ENCODE peak calls at places on chromosomes 4 and X, in eight cellular contexts. E, Y, A, R, S, L, D and O are unnamed samples. For H3K4me1, the result is how much of the 10 kb centered on the place peaks cover.

GRCh38 chrX:40111868-40112267 is 14.1 kb upstream of the BCOR start:
- DNase-seq in L (no peak), R (no peak), S (no peak), D (no peak), A (no peak), Y (no peak), E (no peak), O (no peak)

GRCh38 chr4:143035661-143036060 is 149.1 kb upstream of the USP38 start:
- DNase-seq in Y (no peak), D (no peak), A (no peak), L (no peak), R (no peak), E (no peak), S (no peak), O (no peak)

GRCh38 chrX:54066841-54067240 is 22.6 kb upstream of the PHF8 start:
- DNase-seq in R (no peak), D (no peak), E (no peak), Y (no peak), S (no peak), L (no peak), A (no peak), O (no peak)

GRCh38 chrX:10326578-10326977 is 169.8 kb downstream of the CLCN4 start:
- DNase-seq in R (no peak), D (peak), L (no peak), Y (no peak), E (no peak), A (peak), S (peak), O (no peak)

GRCh38 chrX:13092455-13092941 is 48.1 kb upstream of the FAM9C start:
- DNase-seq in A (no peak), D (no peak), R (peak), E (no peak), Y (peak), L (peak), S (no peak), O (no peak)

GRCh38 chr4:178148106-178148505 is 705.9 kb upstream of the AGA start:
- DNase-seq in D (no peak), L (no peak), S (no peak), A (no peak), R (no peak), Y (no peak), E (no peak), O (no peak)

GRCh38 chr4:143355540-143356217 is 19.0 kb downstream of the GAB1 start:
- DNase-seq in A (no peak), Y (no peak), L (no peak), D (peak), R (no peak), S (no peak), E (no peak), O (no peak)

GRCh38 chrX:118355225-118355920 is 9.5 kb downstream of the WDR44 start:
- DNase-seq in A (no peak), R (no peak), L (no peak), E (no peak), Y (no peak), S (no peak), D (no peak), O (no peak)

GRCh38 chr4:82491251-82491960 is 61.0 kb downstream of the ENOPH1 start:
- DNase-seq in D (no peak), S (no peak), R (no peak), L (no peak), Y (no peak), A (no peak), E (no peak), O (no peak)

GRCh38 chr4:151948351-151949016 is 187.7 kb upstream of the GATB start:
- DNase-seq in D (no peak), E (no peak), Y (no peak), S (no peak), L (no peak), A (no peak), R (no peak), O (no peak)

GRCh38 chr4:156615066-156615514 is 356.5 kb downstream of the PDGFC start:
- DNase-seq in Y (no peak), R (no peak), D (no peak), L (no peak), E (no peak), S (no peak), A (no peak), O (no peak)

GRCh38 chr4:112847045-112847444 is 202.4 kb upstream of the ANK2 start:
- DNase-seq in E (no peak), Y (no peak), D (no peak), S (no peak), A (no peak), L (no peak), R (no peak), O (no peak)

GRCh38 chrX:27555514-27555913 is 34.6 kb upstream of the DCAF8L2 start:
- DNase-seq in L (no peak), S (no peak), Y (no peak), R (no peak), A (no peak), D (peak), E (no peak), O (no peak)

GRCh38 chrX:123626962-123627361 is 105.9 kb downstream of the THOC2 start:
- DNase-seq in S (no peak), A (no peak), L (no peak), D (no peak), Y (no peak), E (no peak), R (no peak), O (no peak)

GRCh38 chr4:119725688-119726330 is 97.2 kb upstream of the PDE5A start:
- DNase-seq in D (no peak), R (no peak), E (no peak), L (no peak), S (no peak), A (no peak), Y (no peak), O (no peak)

GRCh38 chrX:155027509-155028066 is 944 bp downstream of the FUNDC2 start:
- DNase-seq in L (no peak), R (no peak), A (peak), D (peak), S (peak), Y (no peak), E (no peak), O (no peak)

GRCh38 chr4:37798616-37799015 is 27.9 kb upstream of the PGM2 start:
- DNase-seq in E (no peak), L (no peak), S (no peak), R (no peak), Y (no peak), D (no peak), A (no peak), O (no peak)

GRCh38 chr4:150477869-150478268 is 104.1 kb upstream of the MAB21L2 start:
- DNase-seq in Y (no peak), E (no peak), S (no peak), D (no peak), L (no peak), R (no peak), A (no peak), O (no peak)

GRCh38 chr4:70711599-70711998 is 10.2 kb upstream of the RUFY3 start:
- DNase-seq in E (no peak), L (no peak), Y (no peak), S (no peak), D (no peak), A (no peak), R (no peak), O (no peak)

GRCh38 chr4:128776794-128777216 is 32.7 kb upstream of the JADE1 start:
- DNase-seq in L (peak), A (no peak), Y (no peak), S (no peak), D (no peak), R (no peak), E (peak), O (no peak)

GRCh38 chrX:13659057-13659456 is 6.1 kb downstream of the TCEANC start:
- DNase-seq in S (no peak), A (no peak), D (peak), Y (no peak), R (no peak), L (no peak), E (no peak), O (no peak)

GRCh38 chr4:115325836-115326235 is 212.4 kb upstream of the NDST4 start:
- DNase-seq in R (no peak), L (no peak), Y (no peak), E (no peak), D (no peak), A (no peak), S (no peak), O (no peak)

GRCh38 chrX:100673397-100673953 is 29.5 kb downstream of the SRPX2 start:
- DNase-seq in R (no peak), D (no peak), E (no peak), S (no peak), Y (no peak), L (no peak), A (no peak), O (no peak)

GRCh38 chr4:114464873-114465272 is 133.7 kb upstream of the UGT8 start:
- DNase-seq in Y (no peak), R (no peak), A (no peak), E (no peak), S (no peak), L (no peak), D (no peak), O (no peak)

GRCh38 chr4:52914051-52914605 is 52.0 kb downstream of the RASL11B start:
- DNase-seq in L (no peak), Y (no peak), R (no peak), S (no peak), D (no peak), A (no peak), E (no peak), O (no peak)

GRCh38 chrX:19846995-19847790 is 40.2 kb downstream of the SH3KBP1 start:
- DNase-seq in L (no peak), R (no peak), D (no peak), Y (no peak), A (no peak), E (no peak), S (peak), O (no peak)

GRCh38 chr4:105350859-105351494 is 122.9 kb downstream of the PPA2 start:
- DNase-seq in S (no peak), Y (no peak), E (no peak), R (no peak), A (no peak), L (no peak), D (no peak), O (no peak)

GRCh38 chrX:84362184-84362838 is 139.9 kb downstream of the HDX start:
- DNase-seq in D (no peak), R (no peak), Y (no peak), L (no peak), E (no peak), S (no peak), A (no peak), O (no peak)

GRCh38 chrX:8738588-8739189 is 6.8 kb upstream of the ANOS1 start:
- DNase-seq in Y (no peak), R (no peak), E (peak), S (no peak), A (no peak), D (peak), L (no peak), O (peak)

GRCh38 chr4:180281726-180282125 is 1961.5 kb upstream of the TENM3 start:
- DNase-seq in R (no peak), Y (no peak), S (no peak), D (no peak), E (no peak), L (no peak), A (no peak), O (no peak)
- H3K4me1 ChIP-seq in R (under half), Y (under half), S (under half), D (under half), E (under half), L (under half), A (under half), O (under half)

GRCh38 chr4:54902976-54903375 is 222.4 kb downstream of the KDR start:
- DNase-seq in A (no peak), D (no peak), L (no peak), S (no peak), Y (no peak), R (no peak), E (no peak), O (no peak)
- H3K4me1 ChIP-seq in A (under half), D (under half), L (under half), S (under half), Y (under half), R (under half), E (under half), O (under half)

GRCh38 chrX:114582698-114583395 is 1.0 kb upstream of the HTR2C start:
- DNase-seq in Y (no peak), L (no peak), S (no peak), D (no peak), R (no peak), E (no peak), A (no peak), O (no peak)
- H3K4me1 ChIP-seq in Y (under half), L (under half), S (under half), D (under half), R (under half), E (under half), A (under half), O (under half)

DNA sequence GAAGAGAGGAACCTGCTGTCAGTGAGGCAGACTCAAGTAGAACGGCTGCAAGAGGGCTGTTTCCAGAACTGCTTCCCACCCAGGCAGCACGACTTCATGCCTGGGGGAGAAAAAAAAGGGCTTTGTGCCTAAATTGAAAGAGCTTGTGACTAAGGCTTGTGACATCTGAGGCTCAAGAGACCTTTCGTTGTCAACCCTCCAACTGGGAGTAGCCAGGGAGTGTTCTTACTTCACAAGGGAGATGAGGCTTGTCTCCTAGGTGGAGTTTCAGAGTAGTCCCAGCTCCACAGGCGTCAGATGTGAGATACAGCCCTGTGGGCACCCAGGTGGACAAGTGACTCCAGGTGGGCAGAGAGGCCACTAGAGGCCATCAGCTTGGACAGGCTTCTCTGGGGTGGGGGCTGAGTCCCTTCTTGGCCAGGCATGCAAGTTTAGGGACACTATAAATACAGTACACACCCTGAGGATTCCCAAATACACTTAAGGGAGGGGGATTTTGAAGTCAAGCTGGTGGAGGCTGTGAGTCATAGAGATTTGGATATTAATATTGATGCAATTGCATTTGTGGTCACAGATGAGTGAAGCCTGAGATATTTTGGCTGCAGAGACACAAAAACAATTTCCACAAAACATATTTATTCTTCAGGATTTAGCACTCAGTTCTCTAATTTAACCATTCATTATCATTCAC is 40.1 kb upstream of the SETD7 start:
- DNase-seq in R (no peak), Y (no peak), A (no peak), S (peak), E (no peak), L (no peak), D (no peak), O (peak)
- H3K4me1 ChIP-seq in R (under half), Y (under half), A (under half), S (under half), E (under half), L (under half), D (under half), O (under half)

GRCh38 chr4:80074059-80074458 is 1.0 kb upstream of the ANTXR2 start:
- DNase-seq in E (no peak), R (no peak), A (no peak), Y (no peak), L (no peak), S (no peak), D (no peak), O (no peak)
- H3K4me1 ChIP-seq in E (under half), R (under half), A (under half), Y (under half), L (under half), S (under half), D (under half), O (under half)

GRCh38 chr4:5472166-5472565 is 236.2 kb downstream of the EVC2 start:
- DNase-seq in R (no peak), L (no peak), S (no peak), A (no peak), E (no peak), D (no peak), Y (no peak), O (no peak)

GRCh38 chr4:5471206-5471605 is 237.2 kb downstream of the EVC2 start:
- DNase-seq in D (no peak), Y (no peak), L (no peak), R (no peak), A (no peak), E (peak), S (no peak), O (no peak)

GRCh38 chr4:5473125-5473524 is 235.2 kb downstream of the EVC2 start:
- DNase-seq in D (no peak), A (no peak), Y (no peak), E (peak), L (no peak), S (no peak), R (no peak), O (no peak)

GRCh38 chr4:5470318-5470889 is 238.0 kb downstream of the EVC2 start:
- DNase-seq in R (no peak), Y (no peak), D (no peak), S (no peak), E (peak), A (no peak), L (no peak), O (no peak)

DNA sequence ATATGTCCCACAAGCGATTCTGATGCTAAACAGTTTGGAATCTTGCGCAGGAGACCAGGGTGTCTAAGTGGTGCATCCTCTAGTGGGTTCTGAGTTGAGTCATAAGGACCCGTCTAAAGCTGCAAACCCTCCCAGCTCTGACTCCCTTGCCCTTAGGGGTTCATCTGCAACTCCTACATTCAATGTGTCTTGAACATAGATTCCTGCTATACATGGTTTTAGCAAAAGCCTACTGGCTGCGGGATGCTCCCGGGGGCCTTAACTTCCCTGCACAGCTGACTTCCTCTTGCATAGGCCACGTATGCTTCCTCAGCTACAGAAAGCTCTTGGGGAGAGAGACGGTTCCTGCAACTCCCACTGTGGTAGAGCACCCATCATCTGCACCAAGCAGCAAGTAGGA is 236.7 kb downstream of the EVC2 start:
- DNase-seq in Y (no peak), S (no peak), A (no peak), R (no peak), D (no peak), E (no peak), L (no peak), O (no peak)
- H3K4me1 ChIP-seq in Y (under half), S (under half), A (under half), R (under half), D (under half), E (under half), L (under half), O (under half)

DNA sequence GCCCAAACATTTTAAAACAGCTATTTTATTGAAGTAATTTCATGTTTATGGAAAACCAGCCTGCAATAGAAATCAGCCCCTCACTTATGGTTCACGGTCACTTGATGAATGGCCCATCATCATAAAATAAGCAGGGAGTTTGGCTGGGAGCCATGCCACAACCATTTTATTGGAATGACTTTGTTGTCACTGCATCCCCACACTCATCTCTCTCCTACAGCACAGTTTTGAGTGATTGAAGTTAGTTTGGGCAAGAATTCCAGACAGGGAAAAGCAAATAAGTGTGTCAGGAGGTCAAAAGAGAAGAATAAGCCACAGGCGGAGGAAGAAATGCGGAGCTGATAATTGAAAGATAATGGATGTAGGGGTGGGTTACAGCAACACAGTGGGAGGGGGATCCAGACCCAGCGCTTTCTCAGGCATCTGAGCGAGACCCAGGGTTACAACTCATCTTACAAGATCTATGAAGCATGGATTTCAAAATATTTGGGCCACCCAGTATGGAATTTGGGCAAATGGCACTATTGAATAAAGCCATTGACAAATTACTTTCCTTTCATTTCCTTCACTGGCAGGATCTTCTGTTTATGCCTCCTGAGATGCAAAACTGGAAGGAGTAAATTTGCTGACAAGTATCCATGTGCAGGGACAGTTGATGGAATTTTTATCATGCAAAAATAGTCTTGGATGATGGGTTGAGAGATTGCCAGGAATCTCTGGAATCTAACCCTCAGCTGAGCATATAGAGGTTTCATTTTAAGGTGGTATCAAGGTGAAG is 100.8 kb downstream of the SHROOM3 start:
- DNase-seq in D (no peak), L (no peak), E (no peak), A (no peak), Y (no peak), S (no peak), R (no peak), O (no peak)
- H3K4me1 ChIP-seq in D (under half), L (under half), E (under half), A (under half), Y (under half), S (under half), R (under half), O (under half)

DNA sequence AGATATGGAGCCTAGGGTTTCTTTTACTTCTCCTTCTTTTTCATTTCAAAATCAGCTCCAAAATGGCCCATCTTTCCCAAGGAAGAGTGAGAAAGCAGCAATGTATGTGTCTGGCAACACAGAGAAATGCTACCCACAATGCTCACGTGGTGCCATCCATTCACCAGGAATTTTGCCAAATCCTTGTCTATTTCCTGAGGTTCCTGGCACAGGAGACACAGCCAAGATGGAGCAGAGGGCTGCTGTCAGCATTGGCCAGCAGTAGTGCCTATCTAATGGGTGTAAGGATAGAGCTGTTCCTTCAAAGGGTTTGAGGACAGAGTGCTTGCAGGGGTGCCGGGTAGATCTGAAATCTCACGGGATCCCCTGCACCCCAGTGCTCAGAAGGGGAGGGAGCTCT is 231.4 kb downstream of the MAML3 start:
- DNase-seq in D (no peak), L (no peak), R (no peak), A (no peak), S (no peak), E (no peak), Y (no peak), O (no peak)
- H3K4me1 ChIP-seq in D (under half), L (under half), R (under half), A (under half), S (under half), E (under half), Y (under half), O (under half)